ENCODE peak calls at places on chromosomes 7 and 10, in four cellular contexts. J is neuronal stem cell, N is mesendoderm, O is IMR-90. L is an unnamed sample.

GRCh38 chr7:102439963-102440795 is 6.8 kb downstream of the ORAI2 start:
- DNase-seq in N (peak), O (peak), J (peak), L (peak)

GRCh38 chr10:90288403-90288933 is 569.4 kb downstream of the HTR7 start:
- DNase-seq in O (peak), N (peak), J (no peak), L (no peak)

GRCh38 chr10:42543840-42544372 is 94.5 kb downstream of the ZNF33B start:
- DNase-seq in J (no peak), O (no peak), N (no peak), L (no peak)

GRCh38 chr7:75737856-75738603 is 711 bp downstream of the HIP1 start:
- DNase-seq in J (peak), N (peak), O (no peak), L (peak)

GRCh38 chr7:31735991-31736982 is 49.3 kb downstream of the PPP1R17 start:
- DNase-seq in O (peak), J (peak), N (peak), L (peak)

GRCh38 chr7:128167316-128167691 is 73.8 kb upstream of the LEP start:
- DNase-seq in O (peak), J (no peak), N (peak), L (peak)

GRCh38 chr7:157047148-157047547 is 36.7 kb upstream of the MNX1 start:
- DNase-seq in N (no peak), O (no peak), J (no peak), L (no peak)

GRCh38 chr10:84493951-84494848 is 165.8 kb downstream of the CCSER2 start:
- DNase-seq in N (peak), J (no peak), O (peak), L (no peak)

GRCh38 chr7:2661096-2661449 is 26.9 kb upstream of the AMZ1 start:
- DNase-seq in J (no peak), N (no peak), O (no peak), L (no peak)

GRCh38 chr7:1975179-1975578 is 257.6 kb downstream of the MAD1L1 start:
- DNase-seq in N (no peak), O (no peak), J (no peak), L (no peak)

GRCh38 chr10:44326474-44327030 is 58.3 kb downstream of the CXCL12 start:
- DNase-seq in J (no peak), O (no peak), N (no peak), L (no peak)
- H3K23ac ChIP-seq in J (no peak), O (no peak), N (no peak), L (no peak)

GRCh38 chr10:103851261-103851660 is 4.1 kb downstream of the SH3PXD2A start:
- DNase-seq in N (no peak), O (no peak), J (no peak), L (no peak)
- H3K27ac ChIP-seq in N (no peak), O (no peak), J (no peak), L (no peak)

DNA sequence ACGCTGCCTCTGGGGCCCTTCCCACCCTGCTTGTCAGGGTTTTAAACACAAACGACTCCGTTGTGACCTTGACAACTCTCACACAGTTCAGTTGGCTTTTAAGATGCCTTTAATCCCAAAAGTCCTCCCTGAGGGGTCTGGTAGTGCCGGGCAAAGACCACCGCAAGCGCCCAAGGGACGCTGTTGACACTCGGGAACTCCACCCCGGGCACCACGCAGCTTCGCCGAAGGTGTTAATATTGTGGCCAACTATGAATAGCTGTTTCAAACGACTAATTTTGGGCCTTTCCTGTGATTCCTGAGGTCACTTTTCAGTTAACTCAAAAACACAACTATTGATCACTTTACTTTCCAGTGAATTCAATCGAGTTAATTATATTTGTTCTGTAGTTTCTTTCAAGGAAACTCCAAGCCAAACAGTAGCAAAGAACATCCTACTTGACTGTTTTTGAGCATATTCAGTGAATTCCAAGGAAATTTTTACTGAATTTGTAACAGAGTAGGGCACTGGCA is 958 bp upstream of the ESYT2 start:
- DNase-seq in N (no peak), O (no peak), J (no peak), L (no peak)
- H3K23ac ChIP-seq in N (no peak), O (peak), J (peak), L (no peak)

GRCh38 chr10:13016413-13016812 is 14.9 kb upstream of the CCDC3 start:
- DNase-seq in O (peak), N (no peak), J (no peak), L (no peak)
- H3K27ac ChIP-seq in O (peak), N (no peak), J (no peak), L (no peak)

GRCh38 chr10:101031796-101032636 is 982 bp downstream of the SFXN3 start:
- DNase-seq in N (peak), J (no peak), O (peak), L (peak)
- H3K23ac ChIP-seq in N (no peak), J (peak), O (peak), L (no peak)

GRCh38 chr7:711967-712600 is 14.4 kb upstream of the DNAAF5 start:
- DNase-seq in N (no peak), J (no peak), O (no peak), L (no peak)
- H3K27ac ChIP-seq in N (no peak), J (no peak), O (no peak), L (no peak)

GRCh38 chr10:48779546-48780152 is 95.0 kb downstream of the WDFY4 start:
- DNase-seq in J (no peak), O (no peak), N (no peak), L (no peak)
- H3K23ac ChIP-seq in J (no peak), O (no peak), N (no peak), L (no peak)

GRCh38 chr7:151079199-151079910 is 1.3 kb downstream of the FASTK start:
- DNase-seq in N (no peak), J (no peak), O (no peak), L (no peak)
- H3K27ac ChIP-seq in N (no peak), J (no peak), O (no peak), L (no peak)

DNA sequence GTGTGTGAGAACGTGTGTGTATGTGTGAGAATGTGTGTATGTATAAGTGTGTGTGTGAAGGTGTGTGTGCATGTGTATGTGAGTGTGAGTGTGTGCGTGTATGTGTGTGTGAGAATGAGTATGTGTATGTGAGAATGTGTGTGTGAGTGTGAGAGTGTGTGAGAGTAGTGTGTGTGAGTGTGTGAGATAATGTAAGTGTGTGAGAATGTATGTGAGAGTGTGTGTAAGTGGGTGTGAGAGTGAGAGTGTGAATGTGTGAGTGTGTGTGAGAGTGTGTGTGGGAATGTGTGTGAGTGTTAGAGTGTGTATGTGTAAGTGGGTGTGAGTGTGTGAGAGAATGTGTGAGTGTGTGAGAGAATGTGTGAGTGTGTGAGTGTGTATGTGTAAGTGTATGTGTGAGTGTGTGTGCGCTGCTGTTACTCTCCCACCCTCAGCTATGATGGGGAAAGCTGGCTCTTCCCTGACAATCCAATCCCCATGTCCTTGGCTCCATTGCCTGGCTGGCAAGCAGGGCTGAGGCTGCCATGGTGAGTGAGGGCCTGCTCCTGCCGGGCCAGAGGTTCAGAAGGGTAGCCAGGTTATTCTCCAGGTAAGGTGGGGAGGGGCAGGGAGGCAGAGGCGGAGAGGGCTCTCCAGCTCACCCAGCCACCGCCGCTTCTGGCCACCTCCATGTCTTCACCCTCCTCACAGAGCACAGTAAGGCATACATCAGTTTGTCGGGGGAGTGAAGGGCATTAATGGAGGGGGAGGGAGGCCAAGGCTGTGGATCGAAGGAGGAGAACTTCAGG is 72.6 kb upstream of the PCBD1 start:
- DNase-seq in O (no peak), N (no peak), J (no peak), L (no peak)
- H3K23ac ChIP-seq in O (no peak), N (no peak), J (peak), L (no peak)